ENCODE peak calls at places on chromosomes 7 and 10, in five cellular contexts. V is fibroblast of lung, K is PC-9, B is upper lobe of right lung, J is esophagus squamous epithelium. F is an unnamed sample.

GRCh38 chr7:33745934-33746333 is 159.4 kb upstream of the BMPER start:
- DNase-seq in V (peak; percentile 39), B (no peak), J (no peak), K (no peak), F (no peak)

GRCh38 chr10:123759496-123760070 is 93.4 kb downstream of the GPR26 start:
- DNase-seq in B (no peak), J (no peak), K (no peak), V (no peak), F (no peak)

GRCh38 chr7:116322541-116322940 is 112.2 kb downstream of the TES start:
- DNase-seq in B (no peak), J (no peak), K (no peak), V (no peak), F (no peak)

GRCh38 chr10:96910488-96911395 is 78.6 kb downstream of the LCOR start:
- DNase-seq in B (no peak), V (peak; percentile 51), J (no peak), K (no peak), F (no peak)

GRCh38 chr10:34114914-34115313 is 700.2 kb downstream of the PARD3 start:
- DNase-seq in J (no peak), B (no peak), K (no peak), V (no peak), F (no peak)

GRCh38 chr7:27095050-27095896 is 527 bp downstream of the HOXA1 start:
- DNase-seq in B (no peak), V (no peak), J (no peak), K (no peak), F (peak; percentile 39)

GRCh38 chr7:11552676-11553075 is 279.3 kb downstream of the THSD7A start:
- DNase-seq in B (no peak), J (no peak), K (no peak), V (no peak), F (no peak)

GRCh38 chr10:89548673-89549072 is 13.3 kb upstream of the SLC16A12 start:
- DNase-seq in B (no peak), K (no peak), V (no peak), J (no peak), F (no peak)

GRCh38 chr7:28695300-28696261 is 262.5 kb downstream of the TRIL start:
- DNase-seq in B (no peak), J (no peak), K (no peak), V (peak; percentile 20), F (no peak)

GRCh38 chr10:131147301-131147975 is 164.1 kb downstream of the TCERG1L start:
- DNase-seq in J (no peak), B (peak; percentile 59), K (no peak), V (no peak), F (no peak)

GRCh38 chr7:41656357-41656756 is 46.5 kb downstream of the INHBA start:
- DNase-seq in J (no peak), V (peak; percentile 69), B (no peak), K (no peak), F (no peak)

GRCh38 chr10:12844796-12845524 is 156.6 kb downstream of the CCDC3 start:
- DNase-seq in B (no peak), V (peak; percentile 71), J (no peak), K (peak; percentile 56), F (no peak)

GRCh38 chr10:111076682-111077661 is at the start of gene ADRA2A:
- DNase-seq in B (peak; percentile 72), K (no peak), J (no peak), V (peak; percentile 33), F (peak; percentile 84)

GRCh38 chr10:52540479-52540984 is 226.5 kb downstream of the DKK1 start:
- DNase-seq in B (no peak), K (no peak), J (no peak), V (no peak), F (no peak)

GRCh38 chr10:60175418-60175817 is 214.3 kb downstream of the ANK3 start:
- DNase-seq in B (no peak), V (no peak), J (no peak), K (peak; percentile 65), F (no peak)

GRCh38 chr10:59242991-59243390 is 66.5 kb downstream of the PHYHIPL start:
- DNase-seq in K (no peak), V (no peak), J (no peak), B (no peak), F (no peak)

GRCh38 chr7:241513-241912 is 48.5 kb upstream of the FOXL3 start:
- DNase-seq in B (no peak), K (no peak), J (no peak), V (no peak), F (no peak)

GRCh38 chr7:42750142-42750541 is 161.7 kb downstream of the C7orf25 start:
- DNase-seq in J (no peak), B (no peak), K (no peak), V (no peak), F (no peak)

GRCh38 chr7:101630591-101630990 is 1.5 kb upstream of the MYL10 start:
- DNase-seq in K (peak; percentile 40), B (no peak), V (no peak), J (no peak), F (no peak)

GRCh38 chr10:19788075-19788686 is 28.1 kb upstream of the PLXDC2 start:
- DNase-seq in B (no peak), K (no peak), V (peak; percentile 80), J (no peak), F (no peak)

GRCh38 chr10:77620731-77621130 is 16.9 kb downstream of the KCNMA1 start:
- DNase-seq in B (no peak), V (no peak), K (no peak), J (no peak), F (no peak)

GRCh38 chr7:132221356-132221755 is 354.9 kb downstream of the PLXNA4 start:
- DNase-seq in B (no peak), J (no peak), K (no peak), V (no peak), F (no peak)

GRCh38 chr10:77042706-77043105 is 594.9 kb downstream of the KCNMA1 start:
- DNase-seq in K (no peak), J (no peak), V (no peak), B (no peak), F (no peak)

GRCh38 chr7:108291135-108291508 is 161.0 kb upstream of the LAMB4 start:
- DNase-seq in V (no peak), B (no peak), K (no peak), J (no peak), F (no peak)

GRCh38 chr10:122290334-122290733 is 19.2 kb downstream of the BTBD16 start:
- DNase-seq in K (no peak), V (no peak), B (no peak), J (no peak), F (no peak)

GRCh38 chr10:127027786-127028185 is 122.6 kb downstream of the DOCK1 start:
- DNase-seq in J (no peak), V (no peak), B (no peak), K (no peak), F (no peak)

GRCh38 chr7:27151945-27152815 is at the start of gene HOXA3:
- DNase-seq in K (no peak), B (peak; percentile 69), V (peak; percentile 74), J (no peak), F (peak; percentile 10)

GRCh38 chr10:49552277-49552676 is 13.4 kb upstream of the ERCC6 start:
- DNase-seq in J (no peak), K (peak; percentile 97), B (no peak), V (no peak), F (no peak)

GRCh38 chr7:6012355-6013104 is 3.5 kb downstream of the AIMP2 start:
- DNase-seq in B (peak; percentile 68), V (no peak), K (no peak), J (no peak), F (no peak)

GRCh38 chr7:44132039-44132438 is 8.7 kb upstream of the POLD2 start:
- DNase-seq in K (no peak), B (no peak), V (no peak), J (no peak), F (no peak)

GRCh38 chr7:2853147-2853546 is 9.0 kb upstream of the GNA12 start:
- DNase-seq in J (no peak), K (no peak), V (peak; percentile 40), B (no peak), F (no peak)

GRCh38 chr10:4812952-4813351 is 13.1 kb upstream of the AKR1E2 start:
- DNase-seq in K (peak; percentile 48), V (peak; percentile 64), J (no peak), B (no peak), F (no peak)

GRCh38 chr10:3132036-3133025 is 40.3 kb downstream of the PITRM1 start:
- DNase-seq in V (no peak), B (no peak), K (no peak), J (no peak), F (no peak)

GRCh38 chr7:1539346-1540321 is 9.1 kb downstream of the MAFK start:
- DNase-seq in K (no peak), J (no peak), B (no peak), V (no peak), F (no peak)

GRCh38 chr10:131775444-131775832 is 125.4 kb upstream of the PPP2R2D start:
- DNase-seq in K (no peak), B (no peak), J (no peak), V (no peak), F (no peak)

GRCh38 chr7:112876877-112877276 is 86.7 kb upstream of the TMEM168 start:
- DNase-seq in K (no peak), B (no peak), J (no peak), V (no peak), F (no peak)

GRCh38 chr10:7027913-7028808 is 382.7 kb downstream of the SFMBT2 start:
- DNase-seq in J (no peak), K (no peak), B (no peak), V (peak; percentile 86), F (no peak)

GRCh38 chr7:143380646-143381426 is at the start of gene ZYX:
- DNase-seq in V (peak; percentile 96), J (peak; percentile 96), K (peak; percentile 73), B (peak; percentile 98), F (peak; percentile 97)
- TF ChIP-seq CTCF in V (no peak), J (no peak), K (no peak), B (no peak), F (no peak)

GRCh38 chr10:27252267-27253000 is 11.8 kb upstream of the ACBD5 start:
- DNase-seq in V (peak; percentile 58), K (peak; percentile 44), J (no peak), B (peak; percentile 87), F (peak; percentile 92)
- H3K4me3 ChIP-seq in V (peak overlapping the region; percentile 30), K (peak overlapping the region; percentile 70), J (peak overlapping the region; percentile 56), B (peak overlapping the region; percentile 61), F (peak overlapping the region; percentile 55)

DNA sequence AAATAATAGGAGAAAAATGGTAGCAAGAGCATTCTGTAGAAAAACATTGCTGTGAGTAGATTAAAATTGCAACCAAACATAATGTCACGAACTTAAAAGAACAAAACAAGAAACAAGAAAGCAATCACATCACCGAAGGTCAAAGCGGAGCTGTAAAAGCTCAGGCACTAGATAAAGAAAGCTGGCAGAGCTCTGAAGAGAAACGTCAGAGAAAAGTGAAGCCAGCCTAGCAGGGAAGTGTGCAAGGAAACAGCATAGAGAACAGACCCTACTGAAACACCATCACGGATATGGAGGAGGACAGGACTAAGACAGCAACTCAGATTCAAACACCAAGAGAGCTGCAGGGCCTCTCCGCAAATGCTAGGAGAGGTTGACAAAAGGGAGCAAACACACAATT is 22.5 kb upstream of the DDC start:
- DNase-seq in B (no peak), K (no peak), J (no peak), V (no peak), F (no peak)
- H3K4me1 ChIP-seq in B (no peaks in the 10 kb centered on the region), K (peaks cover 4% of the 10 kb centered on the region), J (no peaks in the 10 kb centered on the region), V (no peaks in the 10 kb centered on the region), F (no peaks in the 10 kb centered on the region)

GRCh38 chr10:29119374-29119773 is 169.5 kb upstream of the LYZL1 start:
- DNase-seq in K (no peak), V (no peak), B (no peak), J (no peak), F (no peak)
- TF ChIP-seq CTCF in K (peak; percentile 52), V (peak; percentile 30), B (peak; percentile 43), J (peak; percentile 22), F (no peak)